ENCODE peak calls at places on chromosomes 7 and 10, in seven cellular contexts. One of them, this sample, is unnamed.

GRCh38 chr7:100369105-100369504 is 4.2 kb upstream of the PILRA start:
- DNase-seq in Calu3: no peak
- DNase-seq in endothelial cell of umbilical vein: no peak
- DNase-seq in NB4: peak
- DNase-seq in left kidney: no peak
- DNase-seq in T follicular helper cell: no peak
- DNase-seq in stimulated activated CD4-positive, alpha-beta T cell treated with anti-CD3 and anti-CD28 coated beads, Interleukin-15, amount 100 ng/mL, for 1 hour: no peak
- DNase-seq in this sample: no peak

GRCh38 chr10:3785849-3786290 is 861 bp upstream of the KLF6 start:
- DNase-seq in T follicular helper cell: no peak
- DNase-seq in stimulated activated CD4-positive, alpha-beta T cell treated with anti-CD3 and anti-CD28 coated beads, Interleukin-15, amount 100 ng/mL, for 1 hour: no peak
- DNase-seq in Calu3: peak
- DNase-seq in NB4: no peak
- DNase-seq in endothelial cell of umbilical vein: peak
- DNase-seq in left kidney: peak
- DNase-seq in this sample: peak

GRCh38 chr10:124742418-124743187 is 1.6 kb downstream of the FAM53B start:
- DNase-seq in NB4: peak
- DNase-seq in T follicular helper cell: no peak
- DNase-seq in Calu3: peak
- DNase-seq in endothelial cell of umbilical vein: peak
- DNase-seq in stimulated activated CD4-positive, alpha-beta T cell treated with anti-CD3 and anti-CD28 coated beads, Interleukin-15, amount 100 ng/mL, for 1 hour: no peak
- DNase-seq in left kidney: peak
- DNase-seq in this sample: peak

GRCh38 chr7:36261019-36261754 is 108.1 kb downstream of the EEPD1 start:
- DNase-seq in stimulated activated CD4-positive, alpha-beta T cell treated with anti-CD3 and anti-CD28 coated beads, Interleukin-15, amount 100 ng/mL, for 1 hour: no peak
- DNase-seq in NB4: peak
- DNase-seq in endothelial cell of umbilical vein: no peak
- DNase-seq in T follicular helper cell: no peak
- DNase-seq in left kidney: no peak
- DNase-seq in Calu3: no peak
- DNase-seq in this sample: no peak

GRCh38 chr10:10599994-10600393 is 417.7 kb upstream of the CELF2 start:
- DNase-seq in left kidney: no peak
- DNase-seq in T follicular helper cell: no peak
- DNase-seq in NB4: peak
- DNase-seq in endothelial cell of umbilical vein: no peak
- DNase-seq in stimulated activated CD4-positive, alpha-beta T cell treated with anti-CD3 and anti-CD28 coated beads, Interleukin-15, amount 100 ng/mL, for 1 hour: no peak
- DNase-seq in Calu3: no peak
- DNase-seq in this sample: no peak

GRCh38 chr10:29815572-29815971 is 180.8 kb upstream of the SVIL start:
- DNase-seq in NB4: no peak
- DNase-seq in left kidney: no peak
- DNase-seq in Calu3: no peak
- DNase-seq in stimulated activated CD4-positive, alpha-beta T cell treated with anti-CD3 and anti-CD28 coated beads, Interleukin-15, amount 100 ng/mL, for 1 hour: no peak
- DNase-seq in endothelial cell of umbilical vein: no peak
- DNase-seq in T follicular helper cell: no peak
- DNase-seq in this sample: no peak

GRCh38 chr10:21174670-21175495 is 277.8 kb upstream of the NEBL start:
- DNase-seq in T follicular helper cell: no peak
- DNase-seq in Calu3: no peak
- DNase-seq in left kidney: no peak
- DNase-seq in endothelial cell of umbilical vein: no peak
- DNase-seq in NB4: no peak
- DNase-seq in stimulated activated CD4-positive, alpha-beta T cell treated with anti-CD3 and anti-CD28 coated beads, Interleukin-15, amount 100 ng/mL, for 1 hour: no peak
- DNase-seq in this sample: no peak

GRCh38 chr10:133150226-133150625 is 9.8 kb upstream of the KNDC1 start:
- DNase-seq in NB4: no peak
- DNase-seq in stimulated activated CD4-positive, alpha-beta T cell treated with anti-CD3 and anti-CD28 coated beads, Interleukin-15, amount 100 ng/mL, for 1 hour: no peak
- DNase-seq in T follicular helper cell: no peak
- DNase-seq in left kidney: no peak
- DNase-seq in Calu3: no peak
- DNase-seq in endothelial cell of umbilical vein: no peak
- DNase-seq in this sample: no peak

GRCh38 chr10:79431422-79431821 is 14.0 kb downstream of the ZCCHC24 start:
- DNase-seq in stimulated activated CD4-positive, alpha-beta T cell treated with anti-CD3 and anti-CD28 coated beads, Interleukin-15, amount 100 ng/mL, for 1 hour: no peak
- DNase-seq in endothelial cell of umbilical vein: no peak
- DNase-seq in NB4: no peak
- DNase-seq in T follicular helper cell: no peak
- DNase-seq in Calu3: no peak
- DNase-seq in left kidney: no peak
- DNase-seq in this sample: no peak

GRCh38 chr10:86247588-86247987 is 119.0 kb downstream of the GRID1 start:
- DNase-seq in T follicular helper cell: no peak
- DNase-seq in NB4: no peak
- DNase-seq in left kidney: no peak
- DNase-seq in endothelial cell of umbilical vein: no peak
- DNase-seq in stimulated activated CD4-positive, alpha-beta T cell treated with anti-CD3 and anti-CD28 coated beads, Interleukin-15, amount 100 ng/mL, for 1 hour: no peak
- DNase-seq in Calu3: no peak
- DNase-seq in this sample: no peak

GRCh38 chr7:87735360-87735759 is 107.2 kb downstream of the RUNDC3B start:
- DNase-seq in left kidney: no peak
- DNase-seq in stimulated activated CD4-positive, alpha-beta T cell treated with anti-CD3 and anti-CD28 coated beads, Interleukin-15, amount 100 ng/mL, for 1 hour: no peak
- DNase-seq in T follicular helper cell: no peak
- DNase-seq in NB4: no peak
- DNase-seq in Calu3: no peak
- DNase-seq in endothelial cell of umbilical vein: peak
- DNase-seq in this sample: peak

GRCh38 chr10:132450825-132451505 is 54.0 kb downstream of the PWWP2B start:
- DNase-seq in endothelial cell of umbilical vein: no peak
- DNase-seq in stimulated activated CD4-positive, alpha-beta T cell treated with anti-CD3 and anti-CD28 coated beads, Interleukin-15, amount 100 ng/mL, for 1 hour: no peak
- DNase-seq in NB4: peak
- DNase-seq in T follicular helper cell: no peak
- DNase-seq in Calu3: no peak
- DNase-seq in left kidney: no peak
- DNase-seq in this sample: no peak

GRCh38 chr7:29988391-29989256 is 977 bp downstream of the SCRN1 start:
- DNase-seq in left kidney: peak
- DNase-seq in Calu3: peak
- DNase-seq in stimulated activated CD4-positive, alpha-beta T cell treated with anti-CD3 and anti-CD28 coated beads, Interleukin-15, amount 100 ng/mL, for 1 hour: no peak
- DNase-seq in endothelial cell of umbilical vein: peak
- DNase-seq in T follicular helper cell: no peak
- DNase-seq in NB4: no peak
- DNase-seq in this sample: peak

GRCh38 chr10:123241391-123242141 is 87.4 kb downstream of the BUB3 start:
- DNase-seq in T follicular helper cell: peak
- DNase-seq in endothelial cell of umbilical vein: peak
- DNase-seq in left kidney: no peak
- DNase-seq in Calu3: no peak
- DNase-seq in stimulated activated CD4-positive, alpha-beta T cell treated with anti-CD3 and anti-CD28 coated beads, Interleukin-15, amount 100 ng/mL, for 1 hour: peak
- DNase-seq in NB4: peak
- DNase-seq in this sample: peak

GRCh38 chr7:157558516-157558874 is 221.7 kb downstream of the DNAJB6 start:
- DNase-seq in T follicular helper cell: no peak
- DNase-seq in NB4: no peak
- DNase-seq in endothelial cell of umbilical vein: no peak
- DNase-seq in left kidney: no peak
- DNase-seq in stimulated activated CD4-positive, alpha-beta T cell treated with anti-CD3 and anti-CD28 coated beads, Interleukin-15, amount 100 ng/mL, for 1 hour: no peak
- DNase-seq in Calu3: no peak
- DNase-seq in this sample: no peak

GRCh38 chr10:124213471-124213870 is 120.1 kb upstream of the CHST15 start:
- DNase-seq in NB4: no peak
- DNase-seq in endothelial cell of umbilical vein: no peak
- DNase-seq in Calu3: no peak
- DNase-seq in T follicular helper cell: no peak
- DNase-seq in left kidney: no peak
- DNase-seq in stimulated activated CD4-positive, alpha-beta T cell treated with anti-CD3 and anti-CD28 coated beads, Interleukin-15, amount 100 ng/mL, for 1 hour: no peak
- DNase-seq in this sample: no peak

GRCh38 chr7:146503844-146504243 is 387.2 kb downstream of the CNTNAP2 start:
- DNase-seq in NB4: peak
- DNase-seq in endothelial cell of umbilical vein: no peak
- DNase-seq in T follicular helper cell: no peak
- DNase-seq in stimulated activated CD4-positive, alpha-beta T cell treated with anti-CD3 and anti-CD28 coated beads, Interleukin-15, amount 100 ng/mL, for 1 hour: no peak
- DNase-seq in Calu3: no peak
- DNase-seq in left kidney: peak
- DNase-seq in this sample: no peak

GRCh38 chr7:77629797-77630196 is 66.5 kb upstream of the RSBN1L start:
- DNase-seq in endothelial cell of umbilical vein: no peak
- DNase-seq in left kidney: no peak
- DNase-seq in NB4: no peak
- DNase-seq in T follicular helper cell: no peak
- DNase-seq in stimulated activated CD4-positive, alpha-beta T cell treated with anti-CD3 and anti-CD28 coated beads, Interleukin-15, amount 100 ng/mL, for 1 hour: no peak
- DNase-seq in Calu3: no peak
- DNase-seq in this sample: no peak

GRCh38 chr7:18638594-18639452 is 143.3 kb downstream of the HDAC9 start:
- DNase-seq in T follicular helper cell: no peak
- DNase-seq in endothelial cell of umbilical vein: no peak
- DNase-seq in NB4: peak
- DNase-seq in left kidney: no peak
- DNase-seq in stimulated activated CD4-positive, alpha-beta T cell treated with anti-CD3 and anti-CD28 coated beads, Interleukin-15, amount 100 ng/mL, for 1 hour: no peak
- DNase-seq in Calu3: no peak
- DNase-seq in this sample: no peak

GRCh38 chr10:30820282-30820991 is 190.9 kb upstream of the LYZL2 start:
- DNase-seq in left kidney: no peak
- DNase-seq in Calu3: no peak
- DNase-seq in T follicular helper cell: no peak
- DNase-seq in NB4: no peak
- DNase-seq in stimulated activated CD4-positive, alpha-beta T cell treated with anti-CD3 and anti-CD28 coated beads, Interleukin-15, amount 100 ng/mL, for 1 hour: no peak
- DNase-seq in endothelial cell of umbilical vein: peak
- DNase-seq in this sample: peak

GRCh38 chr10:8825611-8826010 is 771.1 kb downstream of the GATA3 start:
- DNase-seq in stimulated activated CD4-positive, alpha-beta T cell treated with anti-CD3 and anti-CD28 coated beads, Interleukin-15, amount 100 ng/mL, for 1 hour: no peak
- DNase-seq in endothelial cell of umbilical vein: no peak
- DNase-seq in left kidney: no peak
- DNase-seq in T follicular helper cell: no peak
- DNase-seq in NB4: no peak
- DNase-seq in Calu3: no peak
- DNase-seq in this sample: no peak

GRCh38 chr7:157993406-157994105 is 594.1 kb downstream of the PTPRN2 start:
- DNase-seq in NB4: no peak
- DNase-seq in endothelial cell of umbilical vein: no peak
- DNase-seq in stimulated activated CD4-positive, alpha-beta T cell treated with anti-CD3 and anti-CD28 coated beads, Interleukin-15, amount 100 ng/mL, for 1 hour: no peak
- DNase-seq in Calu3: no peak
- DNase-seq in T follicular helper cell: no peak
- DNase-seq in left kidney: no peak
- DNase-seq in this sample: no peak

GRCh38 chr7:142616842-142617241 is 132.4 kb upstream of the PRSS1 start:
- DNase-seq in NB4: no peak
- DNase-seq in Calu3: no peak
- DNase-seq in stimulated activated CD4-positive, alpha-beta T cell treated with anti-CD3 and anti-CD28 coated beads, Interleukin-15, amount 100 ng/mL, for 1 hour: no peak
- DNase-seq in T follicular helper cell: no peak
- DNase-seq in endothelial cell of umbilical vein: no peak
- DNase-seq in left kidney: no peak
- DNase-seq in this sample: no peak

GRCh38 chr7:43112088-43112940 is at the start of gene HECW1:
- DNase-seq in endothelial cell of umbilical vein: no peak
- DNase-seq in stimulated activated CD4-positive, alpha-beta T cell treated with anti-CD3 and anti-CD28 coated beads, Interleukin-15, amount 100 ng/mL, for 1 hour: no peak
- DNase-seq in left kidney: peak
- DNase-seq in Calu3: no peak
- DNase-seq in NB4: no peak
- DNase-seq in T follicular helper cell: no peak
- DNase-seq in this sample: no peak

GRCh38 chr10:98344589-98345038 is 70.4 kb downstream of the PYROXD2 start:
- DNase-seq in endothelial cell of umbilical vein: peak
- DNase-seq in NB4: no peak
- DNase-seq in Calu3: no peak
- DNase-seq in stimulated activated CD4-positive, alpha-beta T cell treated with anti-CD3 and anti-CD28 coated beads, Interleukin-15, amount 100 ng/mL, for 1 hour: no peak
- DNase-seq in left kidney: peak
- DNase-seq in T follicular helper cell: no peak
- DNase-seq in this sample: peak

GRCh38 chr7:45890902-45891461 is 2.7 kb downstream of the IGFBP1 start:
- DNase-seq in NB4: peak
- DNase-seq in left kidney: peak
- DNase-seq in endothelial cell of umbilical vein: peak
- DNase-seq in stimulated activated CD4-positive, alpha-beta T cell treated with anti-CD3 and anti-CD28 coated beads, Interleukin-15, amount 100 ng/mL, for 1 hour: no peak
- DNase-seq in Calu3: peak
- DNase-seq in T follicular helper cell: no peak
- DNase-seq in this sample: peak

GRCh38 chr7:22566176-22566575 is 66.2 kb upstream of the STEAP1B start:
- DNase-seq in NB4: no peak
- DNase-seq in endothelial cell of umbilical vein: no peak
- DNase-seq in T follicular helper cell: no peak
- DNase-seq in stimulated activated CD4-positive, alpha-beta T cell treated with anti-CD3 and anti-CD28 coated beads, Interleukin-15, amount 100 ng/mL, for 1 hour: no peak
- DNase-seq in Calu3: peak
- DNase-seq in left kidney: no peak
- DNase-seq in this sample: no peak

GRCh38 chr10:85604884-85605283 is 761.7 kb downstream of the GRID1 start:
- DNase-seq in left kidney: no peak
- DNase-seq in endothelial cell of umbilical vein: no peak
- DNase-seq in NB4: no peak
- DNase-seq in Calu3: no peak
- DNase-seq in stimulated activated CD4-positive, alpha-beta T cell treated with anti-CD3 and anti-CD28 coated beads, Interleukin-15, amount 100 ng/mL, for 1 hour: no peak
- DNase-seq in T follicular helper cell: no peak
- DNase-seq in this sample: no peak

GRCh38 chr7:41873781-41874180 is 170.9 kb upstream of the INHBA start:
- DNase-seq in endothelial cell of umbilical vein: no peak
- DNase-seq in T follicular helper cell: no peak
- DNase-seq in NB4: no peak
- DNase-seq in left kidney: peak
- DNase-seq in stimulated activated CD4-positive, alpha-beta T cell treated with anti-CD3 and anti-CD28 coated beads, Interleukin-15, amount 100 ng/mL, for 1 hour: no peak
- DNase-seq in Calu3: no peak
- DNase-seq in this sample: no peak

GRCh38 chr7:153543232-153543631 is 509.0 kb upstream of the DPP6 start:
- DNase-seq in left kidney: no peak
- DNase-seq in T follicular helper cell: no peak
- DNase-seq in endothelial cell of umbilical vein: no peak
- DNase-seq in stimulated activated CD4-positive, alpha-beta T cell treated with anti-CD3 and anti-CD28 coated beads, Interleukin-15, amount 100 ng/mL, for 1 hour: no peak
- DNase-seq in NB4: no peak
- DNase-seq in Calu3: no peak
- DNase-seq in this sample: no peak

GRCh38 chr7:38629621-38630020 is 1.6 kb downstream of the AMPH start:
- DNase-seq in T follicular helper cell: no peak
- DNase-seq in left kidney: peak
- DNase-seq in NB4: no peak
- DNase-seq in stimulated activated CD4-positive, alpha-beta T cell treated with anti-CD3 and anti-CD28 coated beads, Interleukin-15, amount 100 ng/mL, for 1 hour: no peak
- DNase-seq in Calu3: no peak
- DNase-seq in endothelial cell of umbilical vein: no peak
- DNase-seq in this sample: no peak

GRCh38 chr10:29603516-29603915 is 31.3 kb downstream of the SVIL start:
- DNase-seq in NB4: no peak
- DNase-seq in Calu3: no peak
- DNase-seq in stimulated activated CD4-positive, alpha-beta T cell treated with anti-CD3 and anti-CD28 coated beads, Interleukin-15, amount 100 ng/mL, for 1 hour: no peak
- DNase-seq in endothelial cell of umbilical vein: no peak
- DNase-seq in left kidney: no peak
- DNase-seq in T follicular helper cell: no peak
- DNase-seq in this sample: no peak

GRCh38 chr7:128398016-128398840 is 11.6 kb downstream of the IMPDH1 start:
- DNase-seq in stimulated activated CD4-positive, alpha-beta T cell treated with anti-CD3 and anti-CD28 coated beads, Interleukin-15, amount 100 ng/mL, for 1 hour: no peak
- DNase-seq in T follicular helper cell: no peak
- DNase-seq in Calu3: peak
- DNase-seq in left kidney: peak
- DNase-seq in NB4: peak
- DNase-seq in endothelial cell of umbilical vein: peak
- DNase-seq in this sample: peak

This sample was measured in dermis blood vessel endothelial cell.